ENCODE peak calls at places on chromosomes 3 and 15, in ten cellular contexts. One of them, this sample, is unnamed.
A peak's percentile ranks its signal among the peaks of the same experiment; 100 is the strongest.

GRCh38 chr15:91865486-91865885 is 12.0 kb downstream of the SLCO3A1 start:
- DNase-seq in activated CD8-positive, alpha-beta memory T cell treated with anti-CD3 and anti-CD28 coated beads, Interleukin-2, amount 10 ng/mL, durations not matched to agents 7 days and 5 days: no peak
- DNase-seq in AG04450: no peak
- DNase-seq in pons: peak; percentile 52
- DNase-seq in T-helper 2 cell: no peak
- DNase-seq in NCI-H1092 treated with DMSO at 0.1 percent for 48 hours: no peak
- DNase-seq in central memory CD4-positive, alpha-beta T cell: no peak
- DNase-seq in SK-N-DZ: peak; percentile 60
- DNase-seq in myocyte: no peak
- DNase-seq in cardiac fibroblast: no peak
- DNase-seq in this sample: no peak

GRCh38 chr3:193589616-193590015 is 3.4 kb upstream of the OPA1 start:
- DNase-seq in activated CD8-positive, alpha-beta memory T cell treated with anti-CD3 and anti-CD28 coated beads, Interleukin-2, amount 10 ng/mL, durations not matched to agents 7 days and 5 days: no peak
- DNase-seq in AG04450: no peak
- DNase-seq in pons: no peak
- DNase-seq in T-helper 2 cell: no peak
- DNase-seq in NCI-H1092 treated with DMSO at 0.1 percent for 48 hours: no peak
- DNase-seq in central memory CD4-positive, alpha-beta T cell: no peak
- DNase-seq in SK-N-DZ: no peak
- DNase-seq in myocyte: no peak
- DNase-seq in cardiac fibroblast: no peak
- DNase-seq in this sample: no peak

GRCh38 chr3:79368403-79368802 is 399.4 kb downstream of the ROBO1 start:
- DNase-seq in activated CD8-positive, alpha-beta memory T cell treated with anti-CD3 and anti-CD28 coated beads, Interleukin-2, amount 10 ng/mL, durations not matched to agents 7 days and 5 days: no peak
- DNase-seq in AG04450: no peak
- DNase-seq in pons: no peak
- DNase-seq in T-helper 2 cell: no peak
- DNase-seq in NCI-H1092 treated with DMSO at 0.1 percent for 48 hours: no peak
- DNase-seq in central memory CD4-positive, alpha-beta T cell: no peak
- DNase-seq in SK-N-DZ: no peak
- DNase-seq in myocyte: no peak
- DNase-seq in cardiac fibroblast: no peak
- DNase-seq in this sample: no peak

GRCh38 chr15:69798481-69799315 is 299.0 kb downstream of the TLE3 start:
- DNase-seq in activated CD8-positive, alpha-beta memory T cell treated with anti-CD3 and anti-CD28 coated beads, Interleukin-2, amount 10 ng/mL, durations not matched to agents 7 days and 5 days: no peak
- DNase-seq in AG04450: no peak
- DNase-seq in pons: peak; percentile 2
- DNase-seq in T-helper 2 cell: no peak
- DNase-seq in NCI-H1092 treated with DMSO at 0.1 percent for 48 hours: no peak
- DNase-seq in central memory CD4-positive, alpha-beta T cell: no peak
- DNase-seq in SK-N-DZ: no peak
- DNase-seq in myocyte: no peak
- DNase-seq in cardiac fibroblast: peak; percentile 63
- DNase-seq in this sample: no peak

GRCh38 chr15:43085921-43086320 is 19.9 kb downstream of the UBR1 start:
- DNase-seq in activated CD8-positive, alpha-beta memory T cell treated with anti-CD3 and anti-CD28 coated beads, Interleukin-2, amount 10 ng/mL, durations not matched to agents 7 days and 5 days: no peak
- DNase-seq in AG04450: no peak
- DNase-seq in pons: no peak
- DNase-seq in T-helper 2 cell: no peak
- DNase-seq in NCI-H1092 treated with DMSO at 0.1 percent for 48 hours: no peak
- DNase-seq in central memory CD4-positive, alpha-beta T cell: no peak
- DNase-seq in SK-N-DZ: no peak
- DNase-seq in myocyte: no peak
- DNase-seq in cardiac fibroblast: no peak
- DNase-seq in this sample: no peak

GRCh38 chr15:81880833-81881232 is 165.0 kb downstream of the MEX3B start:
- DNase-seq in activated CD8-positive, alpha-beta memory T cell treated with anti-CD3 and anti-CD28 coated beads, Interleukin-2, amount 10 ng/mL, durations not matched to agents 7 days and 5 days: no peak
- DNase-seq in AG04450: no peak
- DNase-seq in pons: no peak
- DNase-seq in T-helper 2 cell: no peak
- DNase-seq in NCI-H1092 treated with DMSO at 0.1 percent for 48 hours: peak; percentile 9
- DNase-seq in central memory CD4-positive, alpha-beta T cell: no peak
- DNase-seq in SK-N-DZ: no peak
- DNase-seq in myocyte: peak; percentile 51
- DNase-seq in cardiac fibroblast: no peak
- DNase-seq in this sample: no peak

GRCh38 chr15:38062679-38063078 is 128.2 kb downstream of the TMCO5A start:
- DNase-seq in activated CD8-positive, alpha-beta memory T cell treated with anti-CD3 and anti-CD28 coated beads, Interleukin-2, amount 10 ng/mL, durations not matched to agents 7 days and 5 days: no peak
- DNase-seq in AG04450: no peak
- DNase-seq in pons: no peak
- DNase-seq in T-helper 2 cell: no peak
- DNase-seq in NCI-H1092 treated with DMSO at 0.1 percent for 48 hours: no peak
- DNase-seq in central memory CD4-positive, alpha-beta T cell: no peak
- DNase-seq in SK-N-DZ: no peak
- DNase-seq in myocyte: no peak
- DNase-seq in cardiac fibroblast: no peak
- DNase-seq in this sample: no peak

GRCh38 chr15:96355561-96356129 is 25.1 kb downstream of the NR2F2 start:
- DNase-seq in activated CD8-positive, alpha-beta memory T cell treated with anti-CD3 and anti-CD28 coated beads, Interleukin-2, amount 10 ng/mL, durations not matched to agents 7 days and 5 days: no peak
- DNase-seq in AG04450: no peak
- DNase-seq in pons: no peak
- DNase-seq in T-helper 2 cell: no peak
- DNase-seq in NCI-H1092 treated with DMSO at 0.1 percent for 48 hours: no peak
- DNase-seq in central memory CD4-positive, alpha-beta T cell: no peak
- DNase-seq in SK-N-DZ: no peak
- DNase-seq in myocyte: no peak
- DNase-seq in cardiac fibroblast: no peak
- DNase-seq in this sample: no peak

GRCh38 chr15:85750319-85750806 is 44.4 kb downstream of the KLHL25 start:
- DNase-seq in activated CD8-positive, alpha-beta memory T cell treated with anti-CD3 and anti-CD28 coated beads, Interleukin-2, amount 10 ng/mL, durations not matched to agents 7 days and 5 days: no peak
- DNase-seq in AG04450: no peak
- DNase-seq in pons: peak; percentile 72
- DNase-seq in T-helper 2 cell: no peak
- DNase-seq in NCI-H1092 treated with DMSO at 0.1 percent for 48 hours: no peak
- DNase-seq in central memory CD4-positive, alpha-beta T cell: no peak
- DNase-seq in SK-N-DZ: no peak
- DNase-seq in myocyte: peak; percentile 60
- DNase-seq in cardiac fibroblast: no peak
- DNase-seq in this sample: no peak

GRCh38 chr15:99169769-99170311 is 65.0 kb downstream of the SYNM start:
- DNase-seq in activated CD8-positive, alpha-beta memory T cell treated with anti-CD3 and anti-CD28 coated beads, Interleukin-2, amount 10 ng/mL, durations not matched to agents 7 days and 5 days: no peak
- DNase-seq in AG04450: peak; percentile 47
- DNase-seq in pons: peak; percentile 28
- DNase-seq in T-helper 2 cell: no peak
- DNase-seq in NCI-H1092 treated with DMSO at 0.1 percent for 48 hours: no peak
- DNase-seq in central memory CD4-positive, alpha-beta T cell: no peak
- DNase-seq in SK-N-DZ: no peak
- DNase-seq in myocyte: no peak
- DNase-seq in cardiac fibroblast: peak; percentile 25
- DNase-seq in this sample: no peak

GRCh38 chr3:48141225-48142137 is 46.7 kb downstream of the CDC25A start:
- DNase-seq in activated CD8-positive, alpha-beta memory T cell treated with anti-CD3 and anti-CD28 coated beads, Interleukin-2, amount 10 ng/mL, durations not matched to agents 7 days and 5 days: no peak
- DNase-seq in AG04450: no peak
- DNase-seq in pons: no peak
- DNase-seq in T-helper 2 cell: no peak
- DNase-seq in NCI-H1092 treated with DMSO at 0.1 percent for 48 hours: no peak
- DNase-seq in central memory CD4-positive, alpha-beta T cell: no peak
- DNase-seq in SK-N-DZ: no peak
- DNase-seq in myocyte: no peak
- DNase-seq in cardiac fibroblast: no peak
- DNase-seq in this sample: no peak

GRCh38 chr15:74158855-74159650 is 14.5 kb upstream of the ISLR start:
- DNase-seq in activated CD8-positive, alpha-beta memory T cell treated with anti-CD3 and anti-CD28 coated beads, Interleukin-2, amount 10 ng/mL, durations not matched to agents 7 days and 5 days: peak; percentile 33
- DNase-seq in AG04450: no peak
- DNase-seq in pons: no peak
- DNase-seq in T-helper 2 cell: no peak
- DNase-seq in NCI-H1092 treated with DMSO at 0.1 percent for 48 hours: no peak
- DNase-seq in central memory CD4-positive, alpha-beta T cell: no peak
- DNase-seq in SK-N-DZ: no peak
- DNase-seq in myocyte: no peak
- DNase-seq in cardiac fibroblast: no peak
- DNase-seq in this sample: no peak

GRCh38 chr3:59998040-59998439 is 948.2 kb upstream of the CFAP20DC start:
- DNase-seq in activated CD8-positive, alpha-beta memory T cell treated with anti-CD3 and anti-CD28 coated beads, Interleukin-2, amount 10 ng/mL, durations not matched to agents 7 days and 5 days: no peak
- DNase-seq in AG04450: no peak
- DNase-seq in pons: no peak
- DNase-seq in T-helper 2 cell: no peak
- DNase-seq in NCI-H1092 treated with DMSO at 0.1 percent for 48 hours: peak; percentile 15
- DNase-seq in central memory CD4-positive, alpha-beta T cell: no peak
- DNase-seq in SK-N-DZ: peak; percentile 64
- DNase-seq in myocyte: no peak
- DNase-seq in cardiac fibroblast: no peak
- DNase-seq in this sample: no peak

GRCh38 chr3:86996261-86996955 is 5.5 kb upstream of the VGLL3 start:
- DNase-seq in activated CD8-positive, alpha-beta memory T cell treated with anti-CD3 and anti-CD28 coated beads, Interleukin-2, amount 10 ng/mL, durations not matched to agents 7 days and 5 days: no peak
- DNase-seq in AG04450: no peak
- DNase-seq in pons: no peak
- DNase-seq in T-helper 2 cell: no peak
- DNase-seq in NCI-H1092 treated with DMSO at 0.1 percent for 48 hours: no peak
- DNase-seq in central memory CD4-positive, alpha-beta T cell: no peak
- DNase-seq in SK-N-DZ: no peak
- DNase-seq in myocyte: no peak
- DNase-seq in cardiac fibroblast: peak; percentile 92
- DNase-seq in this sample: no peak

GRCh38 chr3:141393151-141394076 is 25.1 kb downstream of the ZBTB38 start:
- DNase-seq in activated CD8-positive, alpha-beta memory T cell treated with anti-CD3 and anti-CD28 coated beads, Interleukin-2, amount 10 ng/mL, durations not matched to agents 7 days and 5 days: no peak
- DNase-seq in AG04450: no peak
- DNase-seq in pons: peak; percentile 56
- DNase-seq in T-helper 2 cell: no peak
- DNase-seq in NCI-H1092 treated with DMSO at 0.1 percent for 48 hours: peak; percentile 49
- DNase-seq in central memory CD4-positive, alpha-beta T cell: no peak
- DNase-seq in SK-N-DZ: peak; percentile 16
- DNase-seq in myocyte: no peak
- DNase-seq in cardiac fibroblast: no peak
- DNase-seq in this sample: no peak

GRCh38 chr3:191158800-191159199 is 40.2 kb upstream of the OSTN start:
- DNase-seq in activated CD8-positive, alpha-beta memory T cell treated with anti-CD3 and anti-CD28 coated beads, Interleukin-2, amount 10 ng/mL, durations not matched to agents 7 days and 5 days: no peak
- DNase-seq in AG04450: no peak
- DNase-seq in pons: no peak
- DNase-seq in T-helper 2 cell: no peak
- DNase-seq in NCI-H1092 treated with DMSO at 0.1 percent for 48 hours: no peak
- DNase-seq in central memory CD4-positive, alpha-beta T cell: no peak
- DNase-seq in SK-N-DZ: no peak
- DNase-seq in myocyte: no peak
- DNase-seq in cardiac fibroblast: no peak
- DNase-seq in this sample: no peak

This sample was measured in effector memory CD8-positive, alpha-beta T cell.